ENCODE peak calls at places on chromosomes 3 and 15, in eight cellular contexts. One of them, this sample, is unnamed.

GRCh38 chr15:35928847-35929246 is 382.9 kb upstream of the DPH6 start:
- DNase-seq in adrenal gland: no peak
- DNase-seq in body of pancreas: no peak
- DNase-seq in A549: no peak
- DNase-seq in ovary: no peak
- DNase-seq in esophagus squamous epithelium: no peak
- DNase-seq in stomach: no peak
- DNase-seq in IMR-90: no peak
- DNase-seq in this sample: no peak

GRCh38 chr15:38196116-38196515 is 56.5 kb upstream of the SPRED1 start:
- DNase-seq in stomach: no peak
- DNase-seq in IMR-90: no peak
- DNase-seq in adrenal gland: no peak
- DNase-seq in body of pancreas: no peak
- DNase-seq in esophagus squamous epithelium: no peak
- DNase-seq in ovary: no peak
- DNase-seq in A549: no peak
- DNase-seq in this sample: no peak

GRCh38 chr3:120678331-120678845 is 3.7 kb downstream of the HGD start:
- DNase-seq in body of pancreas: peak; percentile 88
- DNase-seq in esophagus squamous epithelium: no peak
- DNase-seq in adrenal gland: peak; percentile 80
- DNase-seq in stomach: peak; percentile 86
- DNase-seq in A549: peak; percentile 74
- DNase-seq in ovary: peak; percentile 61
- DNase-seq in IMR-90: peak; percentile 65
- DNase-seq in this sample: no peak

GRCh38 chr3:8458235-8458634 is 43.4 kb upstream of the LMCD1 start:
- DNase-seq in stomach: no peak
- DNase-seq in A549: no peak
- DNase-seq in IMR-90: peak; percentile 59
- DNase-seq in ovary: no peak
- DNase-seq in esophagus squamous epithelium: no peak
- DNase-seq in adrenal gland: no peak
- DNase-seq in body of pancreas: no peak
- DNase-seq in this sample: no peak

GRCh38 chr3:196096382-196096953 is 14.6 kb upstream of the TFRC start:
- DNase-seq in ovary: no peak
- DNase-seq in esophagus squamous epithelium: no peak
- DNase-seq in adrenal gland: peak; percentile 37
- DNase-seq in A549: no peak
- DNase-seq in stomach: peak; percentile 50
- DNase-seq in IMR-90: no peak
- DNase-seq in body of pancreas: peak; percentile 31
- DNase-seq in this sample: no peak

GRCh38 chr3:169575381-169575780 is 88.1 kb downstream of the MECOM start:
- DNase-seq in adrenal gland: no peak
- DNase-seq in stomach: peak; percentile 26
- DNase-seq in esophagus squamous epithelium: no peak
- DNase-seq in IMR-90: peak; percentile 45
- DNase-seq in A549: no peak
- DNase-seq in ovary: no peak
- DNase-seq in body of pancreas: no peak
- DNase-seq in this sample: no peak

GRCh38 chr15:52214553-52214952 is 23.4 kb upstream of the GNB5 start:
- DNase-seq in body of pancreas: no peak
- DNase-seq in ovary: no peak
- DNase-seq in stomach: no peak
- DNase-seq in A549: no peak
- DNase-seq in adrenal gland: no peak
- DNase-seq in esophagus squamous epithelium: no peak
- DNase-seq in IMR-90: no peak
- DNase-seq in this sample: no peak

GRCh38 chr3:186786810-186787375 is 3.5 kb downstream of the EIF4A2 start:
- DNase-seq in IMR-90: no peak
- DNase-seq in A549: no peak
- DNase-seq in ovary: no peak
- DNase-seq in adrenal gland: no peak
- DNase-seq in esophagus squamous epithelium: no peak
- DNase-seq in body of pancreas: no peak
- DNase-seq in stomach: no peak
- DNase-seq in this sample: no peak

GRCh38 chr3:124607163-124607562 is 123.1 kb upstream of the UMPS start:
- DNase-seq in ovary: no peak
- DNase-seq in body of pancreas: no peak
- DNase-seq in IMR-90: peak; percentile 83
- DNase-seq in adrenal gland: no peak
- DNase-seq in esophagus squamous epithelium: no peak
- DNase-seq in stomach: no peak
- DNase-seq in A549: no peak
- DNase-seq in this sample: no peak

GRCh38 chr3:81910244-81910852 is 148.9 kb upstream of the GBE1 start:
- DNase-seq in body of pancreas: peak; percentile 32
- DNase-seq in IMR-90: peak; percentile 21
- DNase-seq in stomach: no peak
- DNase-seq in ovary: no peak
- DNase-seq in adrenal gland: no peak
- DNase-seq in esophagus squamous epithelium: no peak
- DNase-seq in A549: peak; percentile 3
- DNase-seq in this sample: no peak

GRCh38 chr3:34140606-34141005 is 342.2 kb downstream of the PDCD6IP start:
- DNase-seq in esophagus squamous epithelium: no peak
- DNase-seq in IMR-90: no peak
- DNase-seq in body of pancreas: no peak
- DNase-seq in stomach: no peak
- DNase-seq in adrenal gland: no peak
- DNase-seq in A549: no peak
- DNase-seq in ovary: no peak
- DNase-seq in this sample: no peak

GRCh38 chr3:132064114-132064513 is 29.3 kb upstream of the CPNE4 start:
- DNase-seq in body of pancreas: no peak
- DNase-seq in ovary: no peak
- DNase-seq in adrenal gland: no peak
- DNase-seq in esophagus squamous epithelium: no peak
- DNase-seq in IMR-90: no peak
- DNase-seq in stomach: no peak
- DNase-seq in A549: no peak
- DNase-seq in this sample: no peak

GRCh38 chr3:58633157-58633865 is 33.3 kb downstream of the FAM3D start:
- DNase-seq in adrenal gland: no peak
- DNase-seq in A549: no peak
- DNase-seq in esophagus squamous epithelium: no peak
- DNase-seq in ovary: no peak
- DNase-seq in body of pancreas: no peak
- DNase-seq in stomach: no peak
- DNase-seq in IMR-90: no peak
- DNase-seq in this sample: no peak

GRCh38 chr3:46880884-46881818 is 3.6 kb downstream of the PTH1R start:
- DNase-seq in A549: no peak
- DNase-seq in esophagus squamous epithelium: no peak
- DNase-seq in body of pancreas: no peak
- DNase-seq in ovary: no peak
- DNase-seq in adrenal gland: no peak
- DNase-seq in stomach: no peak
- DNase-seq in IMR-90: no peak
- DNase-seq in this sample: peak; percentile 37

GRCh38 chr15:35362195-35362829 is 183.7 kb downstream of the DPH6 start:
- DNase-seq in A549: no peak
- DNase-seq in body of pancreas: no peak
- DNase-seq in IMR-90: peak; percentile 62
- DNase-seq in stomach: no peak
- DNase-seq in esophagus squamous epithelium: no peak
- DNase-seq in ovary: no peak
- DNase-seq in adrenal gland: no peak
- DNase-seq in this sample: no peak

GRCh38 chr3:189355481-189356201 is 183.9 kb downstream of the TPRG1 start:
- DNase-seq in body of pancreas: no peak
- DNase-seq in A549: peak; percentile 31
- DNase-seq in IMR-90: peak; percentile 16
- DNase-seq in adrenal gland: peak; percentile 20
- DNase-seq in esophagus squamous epithelium: no peak
- DNase-seq in stomach: no peak
- DNase-seq in ovary: no peak
- DNase-seq in this sample: no peak
- H3K27ac ChIP-seq in body of pancreas: no peak overlapping the region
- H3K27ac ChIP-seq in A549: peak overlapping the region; percentile 94
- H3K27ac ChIP-seq in IMR-90: peak overlapping the region; percentile 61
- H3K27ac ChIP-seq in adrenal gland: no peak overlapping the region
- H3K27ac ChIP-seq in esophagus squamous epithelium: peak overlapping the region; percentile 87
- H3K27ac ChIP-seq in stomach: peak overlapping the region; percentile 73
- H3K27ac ChIP-seq in ovary: no peak overlapping the region
- H3K27ac ChIP-seq in this sample: peak overlapping the region; percentile 43

GRCh38 chr3:139937674-139938279 is 2.8 kb downstream of the CLSTN2 start:
- DNase-seq in stomach: peak; percentile 36
- DNase-seq in body of pancreas: peak; percentile 56
- DNase-seq in A549: peak; percentile 24
- DNase-seq in IMR-90: peak; percentile 34
- DNase-seq in ovary: peak; percentile 59
- DNase-seq in esophagus squamous epithelium: no peak
- DNase-seq in adrenal gland: peak; percentile 37
- DNase-seq in this sample: peak; percentile 52

GRCh38 chr3:139935866-139936817 is 1.2 kb downstream of the CLSTN2 start:
- DNase-seq in A549: no peak
- DNase-seq in esophagus squamous epithelium: no peak
- DNase-seq in body of pancreas: peak; percentile 58
- DNase-seq in adrenal gland: peak; percentile 46
- DNase-seq in ovary: peak; percentile 73
- DNase-seq in stomach: peak; percentile 26
- DNase-seq in IMR-90: no peak
- DNase-seq in this sample: peak; percentile 37

GRCh38 chr3:139934557-139935070 is 371 bp upstream of the CLSTN2 start:
- DNase-seq in esophagus squamous epithelium: no peak
- DNase-seq in IMR-90: no peak
- DNase-seq in ovary: peak; percentile 84
- DNase-seq in body of pancreas: peak; percentile 74
- DNase-seq in stomach: no peak
- DNase-seq in A549: peak; percentile 22
- DNase-seq in adrenal gland: peak; percentile 71
- DNase-seq in this sample: peak; percentile 50

GRCh38 chr3:139939681-139940190 is 4.8 kb downstream of the CLSTN2 start:
- DNase-seq in stomach: no peak
- DNase-seq in body of pancreas: no peak
- DNase-seq in A549: no peak
- DNase-seq in esophagus squamous epithelium: no peak
- DNase-seq in adrenal gland: no peak
- DNase-seq in IMR-90: no peak
- DNase-seq in ovary: no peak
- DNase-seq in this sample: no peak

DNA sequence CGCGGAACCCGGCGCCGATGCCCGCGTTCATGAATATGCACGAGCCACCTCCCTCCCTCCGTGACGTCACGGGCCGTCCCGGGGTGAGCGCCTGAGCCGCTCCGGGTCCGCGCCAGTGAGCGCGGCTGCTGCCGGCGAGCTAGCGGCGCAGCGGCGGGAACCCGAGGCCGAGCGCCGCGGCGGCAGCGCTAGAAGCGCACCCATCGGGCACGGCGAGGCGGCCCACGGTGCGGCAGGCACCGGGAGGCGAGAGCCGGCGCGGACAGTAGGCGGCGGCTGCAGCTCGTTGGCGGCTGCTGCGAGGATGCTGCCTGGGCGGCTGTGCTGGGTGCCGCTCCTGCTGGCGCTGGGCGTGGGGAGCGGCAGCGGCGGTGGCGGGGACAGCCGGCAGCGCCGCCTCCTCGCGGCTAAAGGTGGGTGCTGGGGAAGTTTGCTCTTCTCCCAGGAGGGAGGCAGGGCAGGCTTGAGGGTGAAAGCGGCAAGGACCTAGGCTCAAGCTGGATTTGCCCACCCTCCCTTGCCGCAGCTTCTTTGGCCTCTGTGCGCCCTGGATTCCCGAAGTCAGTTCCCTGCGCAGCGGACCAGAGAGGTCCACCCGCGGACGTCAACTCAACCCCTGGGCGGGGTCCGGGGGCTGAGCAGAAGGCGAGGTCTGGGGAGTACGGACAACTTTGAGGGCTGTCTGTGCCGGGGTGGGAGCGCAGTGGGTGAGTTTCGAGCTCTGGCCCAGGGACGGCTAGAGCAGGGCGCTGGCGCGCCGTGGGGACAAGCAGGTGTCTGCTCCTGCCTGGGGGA is at the start of gene CLSTN2:
- DNase-seq in stomach: peak; percentile 38
- DNase-seq in ovary: peak; percentile 93
- DNase-seq in A549: peak; percentile 24
- DNase-seq in esophagus squamous epithelium: no peak
- DNase-seq in body of pancreas: peak; percentile 71
- DNase-seq in adrenal gland: peak; percentile 63
- DNase-seq in IMR-90: no peak
- DNase-seq in this sample: peak; percentile 74
- TF ChIP-seq POLR2A in stomach: no peak
- TF ChIP-seq POLR2A in ovary: peak; percentile 92
- TF ChIP-seq POLR2A in A549: no peak
- TF ChIP-seq POLR2A in esophagus squamous epithelium: no peak
- TF ChIP-seq POLR2A in body of pancreas: peak; percentile 10
- TF ChIP-seq POLR2A in adrenal gland: peak; percentile 1
- TF ChIP-seq POLR2A in IMR-90: no peak
- TF ChIP-seq POLR2A in this sample: peak; percentile 39

GRCh38 chr15:33086500-33087141 is 107.9 kb downstream of the FMN1 start:
- DNase-seq in IMR-90: peak; percentile 87
- DNase-seq in ovary: no peak
- DNase-seq in body of pancreas: no peak
- DNase-seq in A549: peak; percentile 40
- DNase-seq in esophagus squamous epithelium: no peak
- DNase-seq in adrenal gland: no peak
- DNase-seq in stomach: no peak
- DNase-seq in this sample: no peak
- TF ChIP-seq CTCF in IMR-90: peak; percentile 83
- TF ChIP-seq CTCF in ovary: no peak
- TF ChIP-seq CTCF in body of pancreas: peak; percentile 15
- TF ChIP-seq CTCF in A549: peak; percentile 88
- TF ChIP-seq CTCF in esophagus squamous epithelium: no peak
- TF ChIP-seq CTCF in adrenal gland: no peak
- TF ChIP-seq CTCF in stomach: no peak
- TF ChIP-seq CTCF in this sample: peak; percentile 49

GRCh38 chr3:180679178-180680096 is at the start of gene CCDC39:
- DNase-seq in ovary: peak; percentile 65
- DNase-seq in esophagus squamous epithelium: no peak
- DNase-seq in body of pancreas: peak; percentile 82
- DNase-seq in stomach: peak; percentile 76
- DNase-seq in A549: peak; percentile 34
- DNase-seq in IMR-90: peak; percentile 49
- DNase-seq in adrenal gland: peak; percentile 59
- DNase-seq in this sample: peak; percentile 53
- H3K27ac ChIP-seq in ovary: no peak within 1 kb of the TSS
- H3K27ac ChIP-seq in esophagus squamous epithelium: no peak within 1 kb of the TSS
- H3K27ac ChIP-seq in body of pancreas: peak within 1 kb of the TSS; percentile 76
- H3K27ac ChIP-seq in stomach: peak within 1 kb of the TSS; percentile 67
- H3K27ac ChIP-seq in A549: peak within 1 kb of the TSS; percentile 75
- H3K27ac ChIP-seq in IMR-90: no peak within 1 kb of the TSS
- H3K27ac ChIP-seq in adrenal gland: no peak within 1 kb of the TSS
- H3K27ac ChIP-seq in this sample: no peak within 1 kb of the TSS

DNA sequence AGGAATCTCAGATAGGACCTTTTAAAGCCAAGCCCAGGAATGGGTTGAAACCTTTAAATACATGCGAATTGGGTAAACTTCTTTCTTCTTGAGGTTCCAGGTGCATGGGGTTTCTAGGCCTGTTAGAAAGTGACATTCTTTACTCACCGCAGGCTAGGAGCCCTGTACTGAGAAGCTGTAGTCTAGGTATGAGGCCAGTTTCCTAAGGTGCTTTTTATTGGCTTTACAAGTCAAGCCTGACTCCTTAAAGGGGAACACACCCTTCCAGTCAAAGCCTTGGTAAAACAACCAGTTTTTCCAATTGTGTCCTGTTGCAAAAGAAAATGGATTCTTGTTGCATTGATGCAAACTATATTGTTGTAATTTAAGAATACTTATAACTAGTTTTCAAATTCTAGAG is 76.1 kb upstream of the ATP11B start:
- DNase-seq in ovary: no peak
- DNase-seq in A549: no peak
- DNase-seq in stomach: no peak
- DNase-seq in body of pancreas: no peak
- DNase-seq in IMR-90: no peak
- DNase-seq in adrenal gland: no peak
- DNase-seq in esophagus squamous epithelium: no peak
- DNase-seq in this sample: no peak
- TF ChIP-seq POLR2A in ovary: no peak
- TF ChIP-seq POLR2A in A549: no peak
- TF ChIP-seq POLR2A in stomach: no peak
- TF ChIP-seq POLR2A in body of pancreas: no peak
- TF ChIP-seq POLR2A in IMR-90: no peak
- TF ChIP-seq POLR2A in adrenal gland: no peak
- TF ChIP-seq POLR2A in esophagus squamous epithelium: no peak
- TF ChIP-seq POLR2A in this sample: no peak

This sample was measured in uterus.